ENCODE peak calls at places on chromosomes 2 and 18, in seven cellular contexts. G, R, Z, X, T, K and Q are unnamed samples.

GRCh38 chr2:19022334-19022733 is 336.1 kb downstream of the OSR1 start:
- ATAC-seq in G (no peak), R (no peak), Z (no peak), X (no peak), T (no peak), K (no peak), Q (no peak)

GRCh38 chr2:197873293-197873701 is 68.9 kb downstream of the PLCL1 start:
- ATAC-seq in G (no peak), R (no peak), Z (no peak), X (peak), T (no peak), K (no peak), Q (no peak)

GRCh38 chr2:152415811-152416210 is 80.8 kb downstream of the FMNL2 start:
- ATAC-seq in G (no peak), R (no peak), Z (no peak), X (no peak), T (no peak), K (no peak), Q (no peak)

GRCh38 chr18:48754993-48755473 is 195.7 kb downstream of the SMAD7 start:
- ATAC-seq in G (no peak), R (no peak), Z (no peak), X (no peak), T (no peak), K (no peak), Q (no peak)

GRCh38 chr2:232309592-232309991 is 69.0 kb upstream of the ALPP start:
- ATAC-seq in G (peak), R (no peak), Z (peak), X (no peak), T (no peak), K (no peak), Q (no peak)

GRCh38 chr2:197159681-197160211 is 150.8 kb downstream of the ANKRD44 start:
- ATAC-seq in G (peak), R (no peak), Z (peak), X (peak), T (no peak), K (no peak), Q (peak)

GRCh38 chr2:149205143-149205542 is 125.2 kb upstream of the LYPD6 start:
- ATAC-seq in G (no peak), R (no peak), Z (no peak), X (no peak), T (no peak), K (no peak), Q (no peak)

GRCh38 chr18:35642802-35643201 is 61.3 kb downstream of the GALNT1 start:
- ATAC-seq in G (no peak), R (no peak), Z (no peak), X (no peak), T (no peak), K (no peak), Q (peak)

GRCh38 chr2:8805278-8806045 is 32.0 kb downstream of the KIDINS220 start:
- ATAC-seq in G (no peak), R (no peak), Z (no peak), X (no peak), T (no peak), K (no peak), Q (no peak)

GRCh38 chr18:8174758-8175157 is 434.5 kb upstream of the RAB12 start:
- ATAC-seq in G (no peak), R (no peak), Z (no peak), X (no peak), T (no peak), K (no peak), Q (no peak)

GRCh38 chr2:20834331-20834730 is 11.4 kb upstream of the LDAH start:
- ATAC-seq in G (no peak), R (no peak), Z (no peak), X (no peak), T (no peak), K (no peak), Q (no peak)